ENCODE peak calls at places on chromosomes 6 and 20, in four cellular contexts. One of them, this sample, is unnamed.

GRCh38 chr20:54134445-54135220 is 39.2 kb downstream of the CYP24A1 start:
- DNase-seq in GM12878: no peak
- DNase-seq in breast epithelium: no peak
- DNase-seq in spleen: no peak
- DNase-seq in this sample: no peak

GRCh38 chr6:160510976-160511617 is 153.0 kb downstream of the LPA start:
- DNase-seq in GM12878: no peak
- DNase-seq in breast epithelium: no peak
- DNase-seq in spleen: no peak
- DNase-seq in this sample: no peak

GRCh38 chr6:39225946-39226437 is 3.3 kb downstream of the KCNK5 start:
- DNase-seq in GM12878: peak; percentile 50
- DNase-seq in breast epithelium: no peak
- DNase-seq in spleen: peak; percentile 84
- DNase-seq in this sample: no peak

GRCh38 chr20:41394931-41395668 is 28.5 kb upstream of the EMILIN3 start:
- DNase-seq in GM12878: no peak
- DNase-seq in breast epithelium: no peak
- DNase-seq in spleen: no peak
- DNase-seq in this sample: no peak

GRCh38 chr6:21144928-21145327 is 448.6 kb upstream of the SOX4 start:
- DNase-seq in GM12878: no peak
- DNase-seq in breast epithelium: no peak
- DNase-seq in spleen: no peak
- DNase-seq in this sample: no peak

GRCh38 chr20:346640-347316 is at the start of gene NRSN2:
- DNase-seq in GM12878: no peak
- DNase-seq in breast epithelium: peak; percentile 32
- DNase-seq in spleen: peak; percentile 87
- DNase-seq in this sample: peak; percentile 85

GRCh38 chr20:33488201-33488600 is 1.7 kb upstream of the CBFA2T2 start:
- DNase-seq in GM12878: no peak
- DNase-seq in breast epithelium: no peak
- DNase-seq in spleen: peak; percentile 47
- DNase-seq in this sample: peak; percentile 40

GRCh38 chr6:104537185-104537584 is 322.5 kb downstream of the HACE1 start:
- DNase-seq in GM12878: no peak
- DNase-seq in breast epithelium: no peak
- DNase-seq in spleen: no peak
- DNase-seq in this sample: no peak

GRCh38 chr6:94733066-94733465 is 844.3 kb upstream of the MANEA start:
- DNase-seq in GM12878: no peak
- DNase-seq in breast epithelium: no peak
- DNase-seq in spleen: no peak
- DNase-seq in this sample: no peak

GRCh38 chr6:32799168-32799567 is 17.6 kb downstream of the HLA-DOB start:
- DNase-seq in GM12878: no peak
- DNase-seq in breast epithelium: no peak
- DNase-seq in spleen: no peak
- DNase-seq in this sample: no peak

GRCh38 chr6:34679552-34680255 is 16.9 kb downstream of the ILRUN start:
- DNase-seq in GM12878: no peak
- DNase-seq in breast epithelium: no peak
- DNase-seq in spleen: no peak
- DNase-seq in this sample: no peak

GRCh38 chr20:23029324-23029723 is 5.8 kb upstream of the SSTR4 start:
- DNase-seq in GM12878: no peak
- DNase-seq in breast epithelium: no peak
- DNase-seq in spleen: no peak
- DNase-seq in this sample: no peak

GRCh38 chr6:27791182-27791939 is 120.8 kb downstream of the OR2B2 start:
- DNase-seq in GM12878: no peak
- DNase-seq in breast epithelium: no peak
- DNase-seq in spleen: no peak
- DNase-seq in this sample: peak; percentile 80

GRCh38 chr20:63114006-63114692 is 101.8 kb downstream of the YTHDF1 start:
- DNase-seq in GM12878: no peak
- DNase-seq in breast epithelium: no peak
- DNase-seq in spleen: peak; percentile 53
- DNase-seq in this sample: no peak

GRCh38 chr20:22805219-22805618 is 220.8 kb upstream of the FOXA2 start:
- DNase-seq in GM12878: no peak
- DNase-seq in breast epithelium: no peak
- DNase-seq in spleen: no peak
- DNase-seq in this sample: no peak

GRCh38 chr20:59820204-59821041 is 113.0 kb downstream of the SYCP2 start:
- DNase-seq in GM12878: no peak
- DNase-seq in breast epithelium: no peak
- DNase-seq in spleen: peak; percentile 34
- DNase-seq in this sample: no peak

GRCh38 chr6:131199568-131200272 is 64.5 kb downstream of the AKAP7 start:
- DNase-seq in GM12878: peak; percentile 71
- DNase-seq in breast epithelium: no peak
- DNase-seq in spleen: peak; percentile 87
- DNase-seq in this sample: no peak

GRCh38 chr6:101490857-101491256 is 97.3 kb downstream of the GRIK2 start:
- DNase-seq in GM12878: no peak
- DNase-seq in breast epithelium: no peak
- DNase-seq in spleen: no peak
- DNase-seq in this sample: no peak

GRCh38 chr20:3592931-3593330 is 70.3 kb downstream of the GFRA4 start:
- DNase-seq in GM12878: no peak
- DNase-seq in breast epithelium: no peak
- DNase-seq in spleen: no peak
- DNase-seq in this sample: no peak

GRCh38 chr20:11901127-11901526 is 16.6 kb upstream of the BTBD3 start:
- DNase-seq in GM12878: no peak
- DNase-seq in breast epithelium: no peak
- DNase-seq in spleen: no peak
- DNase-seq in this sample: no peak

GRCh38 chr20:4160761-4161305 is 145.5 kb upstream of the RNF24 start:
- DNase-seq in GM12878: no peak
- DNase-seq in breast epithelium: no peak
- DNase-seq in spleen: peak; percentile 82
- DNase-seq in this sample: peak; percentile 82

GRCh38 chr6:25171301-25171700 is 107.9 kb upstream of the CARMIL1 start:
- DNase-seq in GM12878: no peak
- DNase-seq in breast epithelium: no peak
- DNase-seq in spleen: no peak
- DNase-seq in this sample: no peak

GRCh38 chr6:139164001-139164400 is 29.1 kb downstream of the HECA start:
- DNase-seq in GM12878: no peak
- DNase-seq in breast epithelium: no peak
- DNase-seq in spleen: no peak
- DNase-seq in this sample: no peak

GRCh38 chr6:139135578-139136545 is 982 bp downstream of the HECA start:
- DNase-seq in GM12878: no peak
- DNase-seq in breast epithelium: no peak
- DNase-seq in spleen: peak; percentile 97
- DNase-seq in this sample: peak; percentile 77

GRCh38 chr6:1525364-1526038 is 84.2 kb upstream of the FOXC1 start:
- DNase-seq in GM12878: no peak
- DNase-seq in breast epithelium: no peak
- DNase-seq in spleen: no peak
- DNase-seq in this sample: no peak

GRCh38 chr20:62961799-62962198 is 9.3 kb downstream of the SLC17A9 start:
- DNase-seq in GM12878: no peak
- DNase-seq in breast epithelium: no peak
- DNase-seq in spleen: peak; percentile 34
- DNase-seq in this sample: no peak

GRCh38 chr20:61493798-61494305 is 241.8 kb downstream of the CDH4 start:
- DNase-seq in GM12878: no peak
- DNase-seq in breast epithelium: no peak
- DNase-seq in spleen: no peak
- DNase-seq in this sample: no peak

GRCh38 chr6:167907837-167908681 is 81.3 kb downstream of the AFDN start:
- DNase-seq in GM12878: no peak
- DNase-seq in breast epithelium: no peak
- DNase-seq in spleen: no peak
- DNase-seq in this sample: no peak

GRCh38 chr6:113103618-113104390 is 753.3 kb upstream of the MARCKS start:
- DNase-seq in GM12878: no peak
- DNase-seq in breast epithelium: no peak
- DNase-seq in spleen: no peak
- DNase-seq in this sample: no peak

GRCh38 chr6:168264593-168265335 is 54.8 kb downstream of the DACT2 start:
- DNase-seq in GM12878: no peak
- DNase-seq in breast epithelium: no peak
- DNase-seq in spleen: no peak
- DNase-seq in this sample: peak; percentile 50

GRCh38 chr6:138504764-138505689 is 5.7 kb upstream of the NHSL1 start:
- DNase-seq in GM12878: no peak
- DNase-seq in breast epithelium: no peak
- DNase-seq in spleen: no peak
- DNase-seq in this sample: no peak

GRCh38 chr6:13470240-13471140 is 16.9 kb downstream of the GFOD1 start:
- DNase-seq in GM12878: no peak
- DNase-seq in breast epithelium: no peak
- DNase-seq in spleen: no peak
- DNase-seq in this sample: no peak

GRCh38 chr6:158703121-158703839 is 53.4 kb downstream of the SYTL3 start:
- DNase-seq in GM12878: no peak
- DNase-seq in breast epithelium: peak; percentile 59
- DNase-seq in spleen: peak; percentile 76
- DNase-seq in this sample: peak; percentile 54

GRCh38 chr6:29553268-29554057 is 6.1 kb downstream of the UBD start:
- DNase-seq in GM12878: no peak
- DNase-seq in breast epithelium: peak; percentile 35
- DNase-seq in spleen: peak; percentile 82
- DNase-seq in this sample: peak; percentile 87
- H3K4me3 ChIP-seq in GM12878: no peak overlapping the region
- H3K4me3 ChIP-seq in breast epithelium: peak overlapping the region; percentile 49
- H3K4me3 ChIP-seq in spleen: peak overlapping the region; percentile 51
- H3K4me3 ChIP-seq in this sample: peak overlapping the region; percentile 47

DNA sequence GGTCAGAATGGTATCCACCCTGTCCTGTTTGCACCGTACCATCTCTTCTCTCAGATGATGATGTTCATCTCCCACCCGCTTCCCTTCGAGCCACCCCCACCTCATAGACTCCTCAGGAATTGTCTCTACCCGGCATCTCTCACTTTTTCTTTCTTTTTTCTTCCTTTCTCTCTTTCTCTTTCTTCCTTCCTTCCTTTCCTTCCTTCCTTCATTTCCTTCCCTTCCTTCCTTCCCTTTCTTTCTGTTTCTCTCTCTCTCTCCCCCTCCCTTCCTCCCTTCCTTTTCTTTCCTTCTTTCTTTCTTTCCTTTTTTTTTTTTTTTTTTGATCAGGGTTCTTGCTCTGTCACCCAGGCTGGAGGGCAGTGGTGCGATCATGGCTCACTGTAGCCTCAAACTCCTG is 27.7 kb upstream of the PNPLA1 start:
- DNase-seq in GM12878: no peak
- DNase-seq in breast epithelium: no peak
- DNase-seq in spleen: no peak
- DNase-seq in this sample: no peak
- TF ChIP-seq POLR2AphosphoS5 in GM12878: no peak
- TF ChIP-seq POLR2AphosphoS5 in breast epithelium: no peak
- TF ChIP-seq POLR2AphosphoS5 in spleen: no peak
- TF ChIP-seq POLR2AphosphoS5 in this sample: no peak

DNA sequence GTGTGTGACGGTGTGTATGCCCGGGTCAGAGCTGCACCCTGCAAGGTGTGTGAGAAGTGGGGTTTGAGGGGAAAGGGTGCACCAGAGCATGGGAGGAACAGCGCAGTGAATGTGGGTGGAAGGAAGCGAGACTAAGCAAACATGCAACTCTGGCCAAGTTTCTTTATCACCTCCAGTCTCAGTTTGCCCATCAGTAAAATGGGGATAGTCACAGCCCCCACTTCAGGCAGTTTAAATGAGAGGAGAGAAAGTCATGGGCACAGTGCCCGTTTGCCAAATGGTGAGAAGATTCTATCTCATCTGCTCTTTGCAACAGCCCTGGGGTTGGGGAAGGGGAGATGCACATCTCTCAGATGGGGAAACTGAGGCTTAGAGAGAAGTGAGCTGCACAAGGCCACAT is 12.8 kb upstream of the VSTM2L start:
- DNase-seq in GM12878: peak; percentile 26
- DNase-seq in breast epithelium: no peak
- DNase-seq in spleen: no peak
- DNase-seq in this sample: no peak
- TF ChIP-seq POLR2A in GM12878: no peak
- TF ChIP-seq POLR2A in breast epithelium: no peak
- TF ChIP-seq POLR2A in spleen: no peak
- TF ChIP-seq POLR2A in this sample: no peak

DNA sequence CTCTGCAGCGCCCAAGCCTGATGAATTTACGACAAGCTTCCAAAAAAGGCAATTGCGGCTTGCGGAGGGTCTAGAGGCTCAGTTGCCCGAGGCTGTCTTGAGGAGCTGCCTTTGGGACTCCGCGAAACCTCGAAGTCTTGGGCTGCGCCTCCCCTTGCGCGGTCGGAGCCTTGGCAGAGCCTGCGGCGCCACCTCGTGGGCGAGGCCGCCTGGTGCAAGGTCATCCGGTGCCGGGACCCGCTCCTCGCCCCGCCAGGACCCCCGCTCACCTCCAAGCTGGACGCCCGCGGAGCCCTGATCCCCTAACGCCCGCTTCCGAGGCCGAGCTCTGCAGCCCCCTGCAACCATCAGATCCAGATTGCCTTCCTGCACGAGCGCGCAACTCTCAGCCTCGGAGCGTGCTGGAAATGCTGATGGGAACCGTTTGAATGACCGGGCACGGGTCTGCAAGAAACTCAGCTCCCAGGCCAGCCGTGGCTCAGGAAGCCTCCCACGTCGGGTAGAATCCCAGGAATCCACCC is 14.9 kb upstream of the FAM210B start:
- DNase-seq in GM12878: no peak
- DNase-seq in breast epithelium: no peak
- DNase-seq in spleen: peak; percentile 79
- DNase-seq in this sample: no peak
- H3K4me3 ChIP-seq in GM12878: no peak overlapping the region
- H3K4me3 ChIP-seq in breast epithelium: peak overlapping the region; percentile 29
- H3K4me3 ChIP-seq in spleen: no peak overlapping the region
- H3K4me3 ChIP-seq in this sample: no peak overlapping the region

GRCh38 chr20:35741892-35742740 is at the start of gene RBM39:
- DNase-seq in GM12878: peak; percentile 100
- DNase-seq in breast epithelium: peak; percentile 100
- DNase-seq in spleen: peak; percentile 99
- DNase-seq in this sample: peak; percentile 100
- TF ChIP-seq POLR2AphosphoS5 in GM12878: peak; percentile 98
- TF ChIP-seq POLR2AphosphoS5 in breast epithelium: peak; percentile 97
- TF ChIP-seq POLR2AphosphoS5 in spleen: peak; percentile 99
- TF ChIP-seq POLR2AphosphoS5 in this sample: peak; percentile 97

This sample was measured in sigmoid colon.